ENCODE peak calls at places on chromosome 16, in six cellular contexts. One of them, this sample, is unnamed.

GRCh38 chr16:57667526-57668258 is 414 bp upstream of the ADGRG3 start:
- DNase-seq in bronchial epithelial cell: no peak
- DNase-seq in anterior cingulate cortex: no peak
- DNase-seq in ACHN: no peak
- DNase-seq in AG04450: no peak
- DNase-seq in activated CD4-positive, alpha-beta T cell treated with anti-CD3 and anti-CD28 coated beads for 24 hours: no peak
- DNase-seq in this sample: no peak

GRCh38 chr16:88049561-88050545 is 98.6 kb downstream of the BANP start:
- DNase-seq in bronchial epithelial cell: no peak
- DNase-seq in anterior cingulate cortex: no peak
- DNase-seq in ACHN: no peak
- DNase-seq in AG04450: no peak
- DNase-seq in activated CD4-positive, alpha-beta T cell treated with anti-CD3 and anti-CD28 coated beads for 24 hours: no peak
- DNase-seq in this sample: no peak

GRCh38 chr16:56609463-56609921 is 1.1 kb downstream of the MT2A start:
- DNase-seq in bronchial epithelial cell: peak
- DNase-seq in anterior cingulate cortex: no peak
- DNase-seq in ACHN: peak
- DNase-seq in AG04450: no peak
- DNase-seq in activated CD4-positive, alpha-beta T cell treated with anti-CD3 and anti-CD28 coated beads for 24 hours: peak
- DNase-seq in this sample: peak

GRCh38 chr16:67480833-67481560 is at the start of gene ATP6V0D1:
- DNase-seq in bronchial epithelial cell: peak
- DNase-seq in anterior cingulate cortex: peak
- DNase-seq in ACHN: peak
- DNase-seq in AG04450: peak
- DNase-seq in activated CD4-positive, alpha-beta T cell treated with anti-CD3 and anti-CD28 coated beads for 24 hours: peak
- DNase-seq in this sample: peak

GRCh38 chr16:64158941-64159588 is 962.8 kb downstream of the CDH11 start:
- DNase-seq in bronchial epithelial cell: no peak
- DNase-seq in anterior cingulate cortex: no peak
- DNase-seq in ACHN: no peak
- DNase-seq in AG04450: no peak
- DNase-seq in activated CD4-positive, alpha-beta T cell treated with anti-CD3 and anti-CD28 coated beads for 24 hours: no peak
- DNase-seq in this sample: no peak

GRCh38 chr16:53984936-53985335 is 281.0 kb downstream of the FTO start:
- DNase-seq in bronchial epithelial cell: peak
- DNase-seq in anterior cingulate cortex: no peak
- DNase-seq in ACHN: no peak
- DNase-seq in AG04450: no peak
- DNase-seq in activated CD4-positive, alpha-beta T cell treated with anti-CD3 and anti-CD28 coated beads for 24 hours: no peak
- DNase-seq in this sample: no peak

GRCh38 chr16:47943235-47943634 is 212.6 kb downstream of the ABCC12 start:
- DNase-seq in bronchial epithelial cell: no peak
- DNase-seq in anterior cingulate cortex: no peak
- DNase-seq in ACHN: no peak
- DNase-seq in AG04450: no peak
- DNase-seq in activated CD4-positive, alpha-beta T cell treated with anti-CD3 and anti-CD28 coated beads for 24 hours: no peak
- DNase-seq in this sample: no peak

GRCh38 chr16:53757971-53758609 is 54.1 kb downstream of the FTO start:
- DNase-seq in bronchial epithelial cell: no peak
- DNase-seq in anterior cingulate cortex: no peak
- DNase-seq in ACHN: no peak
- DNase-seq in AG04450: no peak
- DNase-seq in activated CD4-positive, alpha-beta T cell treated with anti-CD3 and anti-CD28 coated beads for 24 hours: no peak
- DNase-seq in this sample: no peak

GRCh38 chr16:28923652-28924398 is 1.2 kb downstream of the RABEP2 start:
- DNase-seq in bronchial epithelial cell: no peak
- DNase-seq in anterior cingulate cortex: no peak
- DNase-seq in ACHN: no peak
- DNase-seq in AG04450: no peak
- DNase-seq in activated CD4-positive, alpha-beta T cell treated with anti-CD3 and anti-CD28 coated beads for 24 hours: no peak
- DNase-seq in this sample: no peak

GRCh38 chr16:19329932-19330331 is 44.4 kb downstream of the CLEC19A start:
- DNase-seq in bronchial epithelial cell: peak
- DNase-seq in anterior cingulate cortex: no peak
- DNase-seq in ACHN: no peak
- DNase-seq in AG04450: no peak
- DNase-seq in activated CD4-positive, alpha-beta T cell treated with anti-CD3 and anti-CD28 coated beads for 24 hours: no peak
- DNase-seq in this sample: no peak

GRCh38 chr16:69105501-69106361 is at the start of gene HAS3:
- DNase-seq in bronchial epithelial cell: peak
- DNase-seq in anterior cingulate cortex: no peak
- DNase-seq in ACHN: peak
- DNase-seq in AG04450: no peak
- DNase-seq in activated CD4-positive, alpha-beta T cell treated with anti-CD3 and anti-CD28 coated beads for 24 hours: no peak
- DNase-seq in this sample: no peak

GRCh38 chr16:65388592-65388991 is 266.7 kb upstream of the CDH11 start:
- DNase-seq in bronchial epithelial cell: no peak
- DNase-seq in anterior cingulate cortex: no peak
- DNase-seq in ACHN: no peak
- DNase-seq in AG04450: no peak
- DNase-seq in activated CD4-positive, alpha-beta T cell treated with anti-CD3 and anti-CD28 coated beads for 24 hours: no peak
- DNase-seq in this sample: no peak

GRCh38 chr16:19861811-19862327 is 22.8 kb downstream of the GPRC5B start:
- DNase-seq in bronchial epithelial cell: no peak
- DNase-seq in anterior cingulate cortex: peak
- DNase-seq in ACHN: no peak
- DNase-seq in AG04450: no peak
- DNase-seq in activated CD4-positive, alpha-beta T cell treated with anti-CD3 and anti-CD28 coated beads for 24 hours: no peak
- DNase-seq in this sample: no peak

GRCh38 chr16:49620868-49621239 is 235.1 kb downstream of the ZNF423 start:
- DNase-seq in bronchial epithelial cell: no peak
- DNase-seq in anterior cingulate cortex: no peak
- DNase-seq in ACHN: no peak
- DNase-seq in AG04450: no peak
- DNase-seq in activated CD4-positive, alpha-beta T cell treated with anti-CD3 and anti-CD28 coated beads for 24 hours: no peak
- DNase-seq in this sample: no peak

GRCh38 chr16:3825103-3825502 is 55.4 kb downstream of the CREBBP start:
- DNase-seq in bronchial epithelial cell: peak
- DNase-seq in anterior cingulate cortex: no peak
- DNase-seq in ACHN: no peak
- DNase-seq in AG04450: no peak
- DNase-seq in activated CD4-positive, alpha-beta T cell treated with anti-CD3 and anti-CD28 coated beads for 24 hours: no peak
- DNase-seq in this sample: no peak

This sample was measured in GM18507.